ENCODE peak calls at places on chromosomes 11 and 22, in six cellular contexts. N is neuronal stem cell, K is H9, C is IMR-90, T is H1, I is trophoblast cell. G is an unnamed sample.

GRCh38 chr22:20194681-20195593 is 44.1 kb upstream of the CCDC188 start:
- DNase-seq in N (no peak), K (no peak), C (no peak), T (no peak), I (no peak), G (no peak)

GRCh38 chr11:123206671-123207421 is 11.8 kb upstream of the CLMP start:
- DNase-seq in N (peak; percentile 33), K (peak; percentile 67), C (peak; percentile 38), T (no peak), I (peak; percentile 71), G (peak; percentile 49)

GRCh38 chr11:120563698-120564572 is 52.4 kb downstream of the GRIK4 start:
- DNase-seq in N (peak; percentile 65), K (peak; percentile 60), C (no peak), T (peak; percentile 75), I (no peak), G (peak; percentile 46)

GRCh38 chr22:30290318-30290678 is 993 bp upstream of the CASTOR1 start:
- DNase-seq in N (peak; percentile 9), K (no peak), C (peak; percentile 23), T (no peak), I (no peak), G (peak; percentile 29)

GRCh38 chr11:57641426-57641825 is 8.3 kb downstream of the YPEL4 start:
- DNase-seq in N (no peak), K (no peak), C (peak; percentile 69), T (no peak), I (no peak), G (peak; percentile 81)

GRCh38 chr11:75349540-75350116 is 1.8 kb downstream of the ARRB1 start:
- DNase-seq in N (peak; percentile 52), K (peak; percentile 34), C (no peak), T (no peak), I (no peak), G (peak; percentile 46)

GRCh38 chr11:117226388-117227385 is 5.2 kb downstream of the PCSK7 start:
- DNase-seq in N (peak; percentile 75), K (peak; percentile 52), C (peak; percentile 78), T (no peak), I (peak; percentile 42), G (peak; percentile 85)

GRCh38 chr11:123570939-123571590 is 83.4 kb downstream of the SCN3B start:
- DNase-seq in N (no peak), K (no peak), C (no peak), T (no peak), I (peak; percentile 46), G (no peak)

GRCh38 chr11:12543596-12544415 is 130.4 kb upstream of the TEAD1 start:
- DNase-seq in N (no peak), K (no peak), C (no peak), T (peak; percentile 41), I (peak; percentile 91), G (no peak)

GRCh38 chr11:47917643-47918369 is 62.6 kb upstream of the PTPRJ start:
- DNase-seq in N (no peak), K (peak; percentile 81), C (peak; percentile 98), T (no peak), I (peak; percentile 54), G (peak; percentile 100)

GRCh38 chr22:23467721-23468294 is 112.3 kb downstream of the IGLL1 start:
- DNase-seq in N (no peak), K (no peak), C (no peak), T (no peak), I (no peak), G (no peak)

GRCh38 chr22:31230871-31231621 is 18.9 kb downstream of the LIMK2 start:
- DNase-seq in N (no peak), K (no peak), C (peak; percentile 74), T (no peak), I (peak; percentile 55), G (peak; percentile 83)

GRCh38 chr11:61976813-61977475 is 9.5 kb upstream of the FTH1 start:
- DNase-seq in N (no peak), K (no peak), C (no peak), T (no peak), I (no peak), G (no peak)

GRCh38 chr11:61976420-61976800 is 9.0 kb upstream of the FTH1 start:
- DNase-seq in N (no peak), K (no peak), C (no peak), T (no peak), I (no peak), G (no peak)

GRCh38 chr11:61978703-61979661 is 11.5 kb upstream of the FTH1 start:
- DNase-seq in N (no peak), K (no peak), C (no peak), T (no peak), I (peak; percentile 21), G (no peak)

GRCh38 chr11:61983419-61983818 is 16.0 kb upstream of the FTH1 start:
- DNase-seq in N (no peak), K (no peak), C (no peak), T (no peak), I (no peak), G (no peak)

GRCh38 chr11:61980783-61981541 is 13.5 kb upstream of the FTH1 start:
- DNase-seq in N (no peak), K (no peak), C (no peak), T (no peak), I (peak; percentile 50), G (no peak)
- H3K9ac ChIP-seq in N (no peak overlapping the region), K (no peak overlapping the region), C (no peak overlapping the region), T (no peak overlapping the region), I (peak overlapping the region; percentile 32), G (peak overlapping the region; percentile 43)

DNA sequence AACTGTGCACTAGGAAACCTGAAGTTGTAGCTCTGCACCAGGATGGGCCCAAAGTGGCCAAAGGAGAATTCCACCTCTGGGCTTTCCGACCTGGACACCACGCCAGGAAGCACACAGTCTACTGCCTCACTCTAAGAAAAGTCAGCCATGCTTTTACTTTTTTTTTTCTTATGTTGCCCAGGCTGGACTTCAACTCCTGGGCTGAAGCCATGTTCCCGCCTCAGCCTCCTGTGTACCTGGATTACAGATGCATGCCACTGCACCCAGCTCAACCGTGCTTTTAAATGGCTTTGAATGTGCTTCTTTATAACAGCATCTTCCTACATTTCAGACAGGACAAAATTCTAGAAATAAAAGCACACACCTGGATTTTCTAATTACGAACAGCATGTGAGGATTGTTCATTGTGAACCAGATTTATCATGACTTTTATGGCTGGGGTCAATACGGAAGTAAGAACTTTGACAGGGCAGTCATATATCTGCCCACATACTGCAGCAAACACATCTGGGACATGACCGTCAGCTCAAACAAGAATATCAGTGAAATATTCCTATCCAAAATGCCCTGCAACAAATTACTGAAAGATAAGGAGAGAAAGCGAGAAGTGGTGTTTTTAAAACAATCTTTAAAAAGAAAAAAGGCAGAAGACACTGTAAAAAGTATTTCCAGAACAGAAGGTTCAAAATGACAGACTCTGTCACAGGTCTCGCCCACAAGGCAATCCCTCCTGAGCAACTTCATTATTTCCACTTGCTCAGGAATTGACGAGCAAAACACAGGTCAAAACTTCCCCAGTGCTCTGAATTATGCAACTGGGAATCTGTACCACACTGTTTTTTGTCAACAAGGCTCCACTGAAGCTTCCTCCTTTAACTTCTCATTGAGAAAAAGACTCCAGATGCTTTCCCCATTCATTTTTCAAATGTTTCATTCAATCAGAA is 42.1 kb downstream of the PACSIN2 start:
- DNase-seq in N (no peak), K (no peak), C (no peak), T (no peak), I (no peak), G (peak; percentile 21)
- H3K27ac ChIP-seq in N (no peak overlapping the region), K (no peak overlapping the region), C (no peak overlapping the region), T (no peak overlapping the region), I (peak overlapping the region; percentile 55), G (no peak overlapping the region)

GRCh38 chr11:58659404-58659803 is 36.9 kb downstream of the CNTF start:
- DNase-seq in N (no peak), K (no peak), C (no peak), T (no peak), I (no peak), G (no peak)
- H3K14ac ChIP-seq in N (no peak overlapping the region), K (no peak overlapping the region), C (no peak overlapping the region), T (no peak overlapping the region), I (no peak overlapping the region), G (no peak overlapping the region)

DNA sequence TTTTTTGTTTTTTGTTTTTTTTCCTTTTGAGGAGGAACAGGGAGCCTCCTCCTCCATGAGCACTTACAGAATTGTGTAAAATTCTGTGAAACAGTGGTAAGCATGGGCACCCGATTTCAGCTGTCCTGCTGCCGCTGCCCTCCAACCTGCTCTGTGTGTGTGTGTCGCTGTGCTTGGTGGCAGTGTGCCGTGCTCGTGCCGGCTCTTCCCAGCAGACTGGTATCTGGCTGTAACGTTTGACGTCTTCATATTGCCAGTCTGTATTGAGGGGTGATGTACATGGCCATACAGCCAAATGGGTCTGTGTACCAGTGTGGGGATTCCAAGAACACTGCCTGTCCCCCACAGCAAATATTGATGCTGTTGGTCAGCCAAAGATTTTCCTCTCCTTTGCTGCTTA is 97.1 kb downstream of the CWC15 start:
- DNase-seq in N (no peak), K (no peak), C (no peak), T (no peak), I (no peak), G (no peak)
- H3K9ac ChIP-seq in N (peak overlapping the region; percentile 26), K (no peak overlapping the region), C (peak overlapping the region; percentile 59), T (no peak overlapping the region), I (no peak overlapping the region), G (peak overlapping the region; percentile 80)

GRCh38 chr22:42074846-42075245 is 798 bp downstream of the PHETA2 start:
- DNase-seq in N (no peak), K (no peak), C (no peak), T (no peak), I (no peak), G (no peak)
- H3K27ac ChIP-seq in N (no peak overlapping the region), K (no peak overlapping the region), C (peak overlapping the region; percentile 84), T (no peak overlapping the region), I (no peak overlapping the region), G (no peak overlapping the region)

DNA sequence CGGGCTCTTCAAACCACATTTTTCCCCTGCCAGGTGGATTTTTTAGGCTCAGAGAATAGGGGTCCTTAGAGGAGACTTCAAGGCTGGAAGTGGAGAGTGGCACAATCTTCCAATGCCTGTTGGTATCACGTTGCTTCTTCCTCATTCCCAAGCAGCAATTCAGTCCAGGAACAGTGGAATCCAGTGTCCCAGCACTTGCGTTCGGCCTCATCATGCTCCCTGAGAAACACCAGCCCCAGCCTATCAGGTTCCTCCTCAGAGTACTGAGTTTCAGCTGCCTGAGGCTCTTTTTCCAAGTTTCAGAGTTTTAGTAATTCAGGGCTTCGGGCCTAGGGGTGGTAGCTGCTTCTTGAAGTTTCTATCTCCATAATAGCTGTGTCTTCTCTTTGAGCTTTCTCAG is 31.9 kb upstream of the NRGN start:
- DNase-seq in N (no peak), K (no peak), C (no peak), T (no peak), I (no peak), G (no peak)
- H3K14ac ChIP-seq in N (no peak overlapping the region), K (no peak overlapping the region), C (no peak overlapping the region), T (no peak overlapping the region), I (no peak overlapping the region), G (no peak overlapping the region)

DNA sequence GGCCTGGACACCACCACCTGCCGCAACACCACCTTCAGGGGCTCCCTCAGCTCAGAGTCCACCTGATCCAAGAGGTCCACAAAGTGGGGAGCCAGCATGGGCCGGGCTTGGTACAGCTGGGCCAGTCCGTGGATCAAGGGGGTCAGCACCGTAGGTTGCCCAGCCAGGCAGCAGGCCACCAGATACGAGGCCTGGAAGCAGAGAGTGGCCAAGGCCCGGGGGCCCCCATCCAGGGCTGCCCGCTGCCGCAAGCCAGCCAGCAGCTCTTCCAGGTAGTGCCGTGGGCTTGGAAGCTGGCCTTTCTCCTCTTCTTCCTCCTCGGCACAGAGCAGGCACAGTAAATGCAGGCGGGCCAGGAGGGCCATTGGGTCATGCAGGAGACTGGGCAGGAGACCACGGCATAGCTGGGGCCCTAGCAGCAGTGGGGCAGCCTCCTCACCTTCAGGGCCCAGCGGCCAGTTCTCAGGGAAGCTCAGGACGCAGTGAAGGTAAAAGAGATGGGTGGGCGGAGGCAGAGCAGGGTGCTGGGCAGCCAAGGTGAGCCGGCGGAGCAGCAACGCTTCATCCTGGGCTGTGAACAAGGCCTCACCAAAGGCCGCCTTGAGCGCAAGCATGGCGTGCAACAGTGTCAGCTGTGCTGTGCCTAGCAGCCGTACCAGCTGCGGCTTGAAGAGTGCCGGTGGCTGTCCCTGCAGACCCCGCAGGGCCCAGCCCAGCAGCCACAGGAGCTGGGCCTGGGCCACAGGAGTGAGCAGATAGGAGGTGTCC is 1.7 kb downstream of the AP5B1 start:
- DNase-seq in N (no peak), K (no peak), C (no peak), T (no peak), I (no peak), G (no peak)
- H3K9ac ChIP-seq in N (peak overlapping the region; percentile 53), K (no peak overlapping the region), C (no peak overlapping the region), T (no peak overlapping the region), I (no peak overlapping the region), G (peak overlapping the region; percentile 94)